ENCODE peak calls at places on chromosome 18, in seven cellular contexts. M is mucosa of gallbladder; R is T follicular helper cell; K is choroid plexus epithelial cell; L is foreskin fibroblast; E is immature natural killer cell; G is activated CD8-positive, alpha-beta T cell treated with anti-CD3 and anti-CD28 coated beads for 36 hours. J is an unnamed sample.

GRCh38 chr18:616380-616995 is 19.7 kb downstream of the CLUL1 start:
- DNase-seq in K (peak; percentile 77), R (no peak), E (no peak), M (no peak), G (no peak), L (peak; percentile 33), J (peak; percentile 71)

GRCh38 chr18:5543036-5543671 is 643 bp downstream of the EPB41L3 start:
- DNase-seq in E (no peak), K (no peak), M (no peak), L (no peak), G (no peak), R (no peak), J (peak; percentile 90)

GRCh38 chr18:62368100-62368499 is 43.0 kb downstream of the TNFRSF11A start:
- DNase-seq in M (no peak), E (no peak), K (no peak), L (no peak), R (no peak), G (no peak), J (no peak)

GRCh38 chr18:51009071-51009470 is 20.9 kb upstream of the SMAD4 start:
- DNase-seq in G (no peak), R (no peak), E (no peak), L (no peak), K (no peak), M (no peak), J (peak; percentile 65)

GRCh38 chr18:51614967-51615571 is 417.6 kb upstream of the MEX3C start:
- DNase-seq in L (no peak), K (peak; percentile 26), M (no peak), E (no peak), G (no peak), R (no peak), J (no peak)

GRCh38 chr18:63603772-63604171 is 16.6 kb downstream of the SERPINB13 start:
- DNase-seq in L (peak; percentile 18), R (no peak), E (no peak), K (peak; percentile 20), M (no peak), G (no peak), J (no peak)

GRCh38 chr18:13464432-13465125 is 246.0 kb downstream of the LDLRAD4 start:
- DNase-seq in R (peak; percentile 51), M (no peak), G (peak; percentile 82), E (peak; percentile 77), K (peak; percentile 15), L (no peak), J (no peak)

GRCh38 chr18:75201273-75201898 is 7.6 kb downstream of the PTGR3 start:
- DNase-seq in G (no peak), E (no peak), R (no peak), K (no peak), M (no peak), L (no peak), J (no peak)

GRCh38 chr18:80247403-80247916 is at the start of gene PARD6G:
- DNase-seq in E (peak; percentile 59), L (peak; percentile 56), G (peak; percentile 69), M (peak; percentile 78), R (peak; percentile 46), K (peak; percentile 74), J (peak; percentile 100)

GRCh38 chr18:8507881-8508280 is 101.4 kb upstream of the RAB12 start:
- DNase-seq in R (no peak), M (no peak), E (no peak), G (no peak), L (peak; percentile 26), K (no peak), J (no peak)